ENCODE peak calls at places on chromosomes 12 and 14, in four cellular contexts. Q is cardiac muscle cell; D is effector memory CD4-positive, alpha-beta T cell; C is CD4-positive, CD25-positive, alpha-beta regulatory T cell. F is an unnamed sample. For H3K4me1, the result is how much of the 10 kb centered on the place peaks cover.

GRCh38 chr14:101196795-101197590 is 293.5 kb upstream of the RTL1 start:
- DNase-seq in Q (no peak), D (no peak), C (no peak), F (peak)

GRCh38 chr12:15404485-15404884 is 82.2 kb downstream of the PTPRO start:
- DNase-seq in Q (peak), D (no peak), C (no peak), F (no peak)

GRCh38 chr12:104457746-104458644 is 1.2 kb downstream of the CHST11 start:
- DNase-seq in Q (no peak), D (peak), C (peak), F (no peak)

GRCh38 chr14:61861320-61861865 is 99.2 kb downstream of the SNAPC1 start:
- DNase-seq in Q (no peak), D (no peak), C (no peak), F (no peak)

GRCh38 chr12:64670039-64670438 is 59.7 kb downstream of the RASSF3 start:
- DNase-seq in Q (no peak), D (no peak), C (peak), F (no peak)

GRCh38 chr14:104353221-104353920 is 215.0 kb downstream of the KIF26A start:
- DNase-seq in Q (no peak), D (no peak), C (no peak), F (peak)

GRCh38 chr12:50041962-50042361 is 15.4 kb upstream of the ASIC1 start:
- DNase-seq in Q (no peak), D (no peak), C (no peak), F (no peak)

GRCh38 chr14:103624860-103625259 is 4.2 kb upstream of the KLC1 start:
- DNase-seq in Q (peak), D (no peak), C (no peak), F (peak)

GRCh38 chr12:6899837-6900519 is 4.6 kb upstream of the LRRC23 start:
- DNase-seq in Q (peak), D (no peak), C (no peak), F (no peak)

GRCh38 chr14:75793806-75794205 is 132.8 kb downstream of the TTLL5 start:
- DNase-seq in Q (peak), D (no peak), C (no peak), F (no peak)

GRCh38 chr14:89473979-89474378 is 56.9 kb upstream of the FOXN3 start:
- DNase-seq in Q (no peak), D (no peak), C (no peak), F (no peak)

GRCh38 chr14:102579696-102580551 is 12.5 kb upstream of the RCOR1 start:
- DNase-seq in Q (peak), D (no peak), C (no peak), F (no peak)

GRCh38 chr12:79547735-79548347 is 142.9 kb downstream of the PAWR start:
- DNase-seq in Q (peak), D (no peak), C (no peak), F (no peak)

GRCh38 chr12:12333407-12333831 is 16.6 kb downstream of the MANSC1 start:
- DNase-seq in Q (peak), D (no peak), C (no peak), F (no peak)

GRCh38 chr12:70661762-70662161 is 24.5 kb upstream of the PTPRB start:
- DNase-seq in Q (peak), D (no peak), C (no peak), F (no peak)

GRCh38 chr12:24307716-24308335 is 358.4 kb upstream of the SOX5 start:
- DNase-seq in Q (no peak), D (no peak), C (no peak), F (no peak)

GRCh38 chr14:33486499-33486898 is 464.4 kb downstream of the EGLN3 start:
- DNase-seq in Q (no peak), D (no peak), C (no peak), F (no peak)

GRCh38 chr12:13499008-13499407 is 302.5 kb downstream of the EMP1 start:
- DNase-seq in Q (no peak), D (no peak), C (no peak), F (no peak)

GRCh38 chr12:64609543-64610091 is 678 bp upstream of the RASSF3 start:
- DNase-seq in Q (peak), D (no peak), C (peak), F (no peak)

GRCh38 chr14:76939015-76939742 is 89.3 kb downstream of the IRF2BPL start:
- DNase-seq in Q (no peak), D (no peak), C (no peak), F (no peak)

GRCh38 chr14:64147126-64147790 is 146.9 kb downstream of the ESR2 start:
- DNase-seq in Q (peak), D (no peak), C (no peak), F (no peak)

GRCh38 chr14:64806202-64806861 is 73.4 kb downstream of the SPTB start:
- DNase-seq in Q (peak), D (no peak), C (no peak), F (peak)

GRCh38 chr12:120115692-120116442 is 686 bp downstream of the RAB35 start:
- DNase-seq in Q (peak), D (no peak), C (no peak), F (no peak)

GRCh38 chr12:104506691-104507401 is 50.1 kb downstream of the CHST11 start:
- DNase-seq in Q (no peak), D (no peak), C (no peak), F (no peak)

GRCh38 chr12:26789731-26790644 is 43.0 kb downstream of the ITPR2 start:
- DNase-seq in Q (peak), D (no peak), C (no peak), F (no peak)

GRCh38 chr14:95222870-95223398 is 65.6 kb upstream of the DICER1 start:
- DNase-seq in Q (peak), D (no peak), C (no peak), F (no peak)

GRCh38 chr12:79887912-79888311 is 47.0 kb downstream of the PPP1R12A start:
- DNase-seq in Q (no peak), D (no peak), C (no peak), F (no peak)

GRCh38 chr14:31961881-31962280 is 115.2 kb upstream of the ARHGAP5 start:
- DNase-seq in Q (no peak), D (no peak), C (no peak), F (no peak)

GRCh38 chr12:98466970-98467369 is 48.4 kb upstream of the TMPO start:
- DNase-seq in Q (no peak), D (no peak), C (no peak), F (no peak)
- H3K4me1 ChIP-seq in Q (under half), D (under half), C (under half), F (under half)

GRCh38 chr14:68815288-68816182 is 22.7 kb upstream of the ZFP36L1 start:
- DNase-seq in Q (no peak), D (no peak), C (no peak), F (peak)

GRCh38 chr14:68816943-68817430 is 24.1 kb upstream of the ZFP36L1 start:
- DNase-seq in Q (no peak), D (no peak), C (no peak), F (peak)

GRCh38 chr14:68814376-68815287 is 21.8 kb upstream of the ZFP36L1 start:
- DNase-seq in Q (peak), D (no peak), C (peak), F (peak)

GRCh38 chr14:68817513-68818212 is 24.8 kb upstream of the ZFP36L1 start:
- DNase-seq in Q (no peak), D (no peak), C (no peak), F (peak)

DNA sequence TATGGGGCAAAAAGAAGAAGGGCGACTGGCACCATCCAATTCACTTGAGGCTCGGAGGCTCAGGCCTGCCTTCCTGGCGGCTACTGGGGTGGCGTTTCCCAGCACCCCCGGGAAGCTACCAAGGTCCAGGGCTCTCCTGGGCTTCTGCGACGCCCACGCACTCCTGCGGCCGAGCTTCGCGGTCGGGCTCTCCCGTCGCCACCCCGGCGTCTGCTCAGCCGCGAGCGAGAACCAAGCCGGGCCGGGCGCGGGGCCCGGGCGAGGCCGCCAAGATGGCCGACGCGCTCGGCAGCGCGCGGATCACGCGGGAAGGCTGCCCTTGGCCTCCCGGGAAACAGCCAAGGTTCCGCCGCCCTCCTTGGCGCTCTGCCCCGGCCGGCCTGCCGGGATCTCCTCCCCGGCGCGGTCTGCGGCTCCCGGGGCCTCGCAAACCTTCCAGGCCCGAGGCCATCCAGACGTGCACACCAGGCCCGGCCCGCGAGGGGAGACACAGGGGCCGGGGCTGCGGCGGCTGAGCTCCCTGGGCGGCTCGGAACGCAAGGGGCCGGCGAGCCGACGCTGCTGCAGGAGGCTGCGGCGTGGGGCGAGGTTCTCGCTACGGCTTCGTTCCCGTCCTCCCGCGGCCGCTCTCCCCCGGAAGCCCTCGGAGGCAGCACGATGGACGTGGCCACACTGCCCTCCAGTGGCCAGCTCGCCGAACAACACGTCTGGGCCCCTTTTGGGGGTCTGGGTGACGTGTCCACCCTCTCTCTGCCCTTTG is 23.5 kb upstream of the ZFP36L1 start:
- DNase-seq in Q (peak), D (peak), C (peak), F (peak)
- H3K4me1 ChIP-seq in Q (under half), D (half or more), C (half or more), F (under half)

DNA sequence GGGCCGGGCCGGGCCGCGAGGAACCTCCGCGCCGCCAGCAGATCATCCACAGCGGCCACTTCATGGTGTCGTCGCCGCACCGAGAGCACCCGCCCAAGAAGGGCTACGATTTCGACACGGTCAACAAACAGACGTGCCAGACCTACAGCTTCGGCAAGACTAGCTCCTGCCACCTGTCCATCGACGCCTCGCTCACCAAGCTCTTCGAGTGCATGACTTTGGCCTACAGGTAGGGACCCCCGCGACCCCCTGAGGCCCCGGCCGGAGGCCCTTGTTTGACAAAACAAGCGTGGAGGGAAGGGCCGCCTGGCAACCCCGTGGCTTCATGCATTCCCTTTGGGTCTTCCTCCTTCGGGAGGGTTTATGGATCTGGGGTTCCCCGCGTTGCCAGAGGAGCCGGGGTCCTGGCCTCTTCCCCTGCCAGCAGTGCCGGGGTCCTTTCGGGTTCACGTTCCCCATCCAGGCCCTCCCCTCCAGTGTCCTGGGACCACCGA is 529 bp downstream of the MLXIP start:
- DNase-seq in Q (no peak), D (no peak), C (no peak), F (no peak)
- H3K4me1 ChIP-seq in Q (under half), D (under half), C (under half), F (under half)

DNA sequence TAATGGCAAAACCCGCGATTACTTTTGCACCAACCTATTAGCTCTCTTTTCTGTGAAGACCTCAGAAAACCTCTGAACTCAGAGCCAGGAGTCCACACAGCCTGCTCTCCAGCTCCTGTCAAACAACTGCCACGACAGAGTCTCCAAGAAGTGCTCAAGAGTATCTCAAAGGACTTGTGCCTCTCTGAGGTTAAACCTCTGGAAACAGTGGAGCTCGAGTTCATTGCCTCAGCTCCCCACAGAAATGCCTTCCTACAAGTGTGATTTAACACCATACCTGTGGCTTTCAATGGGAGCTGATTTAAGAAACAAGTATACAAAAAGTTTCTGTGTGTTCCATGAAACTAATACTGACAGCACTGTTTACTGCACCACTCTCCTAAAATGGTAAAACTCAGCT is 20.1 kb downstream of the ACTN1 start:
- DNase-seq in Q (no peak), D (no peak), C (no peak), F (no peak)
- H3K4me1 ChIP-seq in Q (under half), D (under half), C (under half), F (half or more)

DNA sequence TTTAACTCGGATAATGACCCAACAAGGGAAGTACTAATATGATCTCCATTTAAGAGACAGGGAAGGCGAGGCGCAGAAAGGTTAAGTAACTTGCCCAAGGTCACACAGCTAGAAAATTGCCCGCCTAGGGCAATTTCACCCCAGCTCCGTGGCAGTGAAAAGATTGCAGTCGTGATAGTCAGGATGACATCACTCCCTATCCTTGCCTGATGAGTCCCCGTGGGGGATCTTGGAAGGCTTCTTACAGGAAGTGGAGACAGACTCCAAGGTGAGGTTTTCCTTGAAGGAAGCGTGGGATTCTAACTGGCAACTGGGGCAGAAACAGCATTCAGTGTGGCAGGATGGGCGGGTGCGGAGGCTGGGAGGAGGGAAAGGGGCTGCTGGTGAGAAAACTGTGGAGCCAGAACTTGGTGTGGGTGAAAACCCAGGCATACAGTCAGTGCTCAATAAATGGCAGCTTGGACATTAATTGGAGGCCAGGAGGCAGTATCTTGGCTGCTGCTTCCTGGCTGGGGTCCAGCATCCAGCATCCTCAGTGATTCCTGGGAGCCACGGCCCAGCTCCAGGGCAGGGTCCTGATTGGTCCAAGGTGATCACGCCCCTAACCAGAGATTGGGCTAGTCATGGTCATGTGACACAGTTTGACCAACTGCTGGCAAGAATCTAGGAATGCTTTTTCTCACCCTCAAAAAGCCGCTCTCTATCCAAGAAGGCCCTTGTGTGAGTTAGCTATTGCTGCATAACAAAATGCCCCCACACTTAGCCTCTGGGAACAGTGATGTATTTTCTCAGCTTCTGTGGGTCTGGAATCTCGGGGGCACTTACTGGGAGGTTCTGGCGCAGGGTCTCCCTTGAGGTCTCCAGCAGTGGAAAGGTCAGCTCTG is 118.8 kb upstream of the NCOR2 start:
- DNase-seq in Q (peak), D (no peak), C (no peak), F (no peak)
- H3K4me1 ChIP-seq in Q (under half), D (under half), C (under half), F (under half)

DNA sequence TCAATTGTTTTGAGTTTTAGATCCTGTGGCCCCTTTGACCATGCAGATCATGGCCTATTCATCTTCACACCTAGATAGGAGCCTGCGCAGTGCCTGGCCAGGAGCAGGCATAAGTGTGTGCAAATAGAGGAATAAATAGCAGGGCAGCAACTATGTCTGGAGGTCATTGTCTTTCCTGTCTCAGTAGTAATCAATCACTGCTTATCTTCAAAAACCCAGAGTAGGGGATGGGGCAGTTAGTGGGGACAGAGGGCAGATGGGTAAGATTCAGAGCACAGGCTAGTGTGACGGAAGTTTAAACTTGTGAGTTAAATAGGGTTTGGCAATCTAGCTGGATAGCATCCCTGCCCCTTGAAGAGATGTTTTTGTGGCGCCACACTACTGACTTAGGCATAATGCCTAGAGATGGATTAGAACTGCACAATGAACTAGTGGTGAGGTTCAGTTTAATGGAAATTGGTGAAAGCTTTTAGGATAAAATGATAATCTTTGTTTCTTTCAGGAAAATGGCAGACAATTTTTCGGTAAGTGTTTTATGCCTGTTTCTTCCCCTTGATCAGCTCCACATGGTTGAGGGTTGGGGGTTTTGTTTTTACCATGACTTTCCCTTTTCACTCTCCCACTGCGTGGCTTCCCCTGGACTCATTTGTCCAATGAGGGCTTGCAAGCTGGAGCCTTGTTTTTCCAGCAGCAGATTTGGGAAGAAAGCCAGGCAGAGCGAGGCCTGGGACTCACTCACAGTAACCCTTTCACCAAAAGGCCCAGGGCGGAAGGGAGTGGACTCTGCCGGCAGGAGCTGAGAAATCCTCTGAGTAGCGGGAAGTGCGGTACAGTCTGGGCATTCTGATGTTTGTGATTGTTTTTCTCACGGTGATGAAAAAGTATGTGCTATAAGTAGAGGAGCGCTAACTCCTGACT is 8.1 kb downstream of the LGALS3 start:
- DNase-seq in Q (peak), D (no peak), C (no peak), F (no peak)
- H3K4me1 ChIP-seq in Q (under half), D (under half), C (under half), F (under half)

GRCh38 chr14:74660863-74661262 is 48.8 kb upstream of the LTBP2 start:
- DNase-seq in Q (no peak), D (no peak), C (no peak), F (no peak)

GRCh38 chr14:74660167-74660566 is 48.1 kb upstream of the LTBP2 start:
- DNase-seq in Q (no peak), D (no peak), C (no peak), F (no peak)

GRCh38 chr14:74656964-74657363 is 44.9 kb upstream of the LTBP2 start:
- DNase-seq in Q (no peak), D (no peak), C (no peak), F (no peak)

GRCh38 chr14:74655597-74656389 is 43.8 kb upstream of the LTBP2 start:
- DNase-seq in Q (peak), D (no peak), C (no peak), F (no peak)

DNA sequence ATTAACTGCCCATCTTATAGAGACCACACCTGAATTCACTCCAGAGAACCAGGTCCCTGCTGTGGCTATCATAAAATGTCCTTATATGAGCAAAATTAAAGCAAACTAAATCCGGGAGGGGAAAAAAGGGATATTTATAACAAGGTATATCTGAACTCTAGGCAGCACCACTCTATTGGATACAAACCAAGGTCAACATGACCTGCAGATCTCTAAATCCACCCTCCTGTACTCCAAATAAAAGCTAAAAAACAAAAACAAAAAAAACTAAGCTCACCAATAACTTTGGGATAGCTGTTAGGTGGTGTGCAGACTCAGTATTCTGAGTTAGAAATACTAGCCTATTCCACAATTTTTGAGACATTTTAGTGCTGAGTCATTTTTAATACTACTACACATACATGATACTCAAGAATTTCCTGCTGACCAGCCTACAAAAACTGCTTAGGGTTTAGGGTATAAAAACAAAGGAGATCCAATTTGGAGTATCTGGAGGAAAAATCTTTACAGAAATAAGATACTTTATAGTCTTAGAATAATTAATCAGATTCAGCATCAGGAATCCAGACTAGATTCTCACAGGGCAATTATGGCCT is 46.6 kb upstream of the LTBP2 start:
- DNase-seq in Q (peak), D (no peak), C (no peak), F (no peak)
- H3K4me1 ChIP-seq in Q (under half), D (under half), C (under half), F (under half)

DNA sequence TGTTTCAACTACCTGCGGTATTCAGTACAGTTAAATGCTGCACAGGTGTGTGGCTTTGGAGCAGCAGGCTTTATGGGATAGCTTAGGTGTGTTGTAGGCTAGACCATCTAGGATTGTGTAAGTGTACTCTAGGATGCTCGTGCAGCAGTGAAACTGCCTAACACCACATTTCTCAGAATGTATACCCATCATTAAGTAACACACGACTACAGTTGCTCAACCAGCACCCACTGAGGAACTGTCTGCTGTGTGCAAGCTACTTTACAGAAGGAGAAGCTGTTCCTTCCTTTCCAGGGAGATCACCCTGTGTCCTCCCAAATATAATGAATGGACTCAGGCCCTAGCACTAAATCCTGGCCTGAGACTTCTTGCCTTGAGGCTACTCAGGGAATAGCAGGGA is 94.8 kb downstream of the SLC24A4 start:
- DNase-seq in Q (peak), D (no peak), C (no peak), F (no peak)
- H3K4me1 ChIP-seq in Q (under half), D (under half), C (under half), F (under half)

F was measured in RWPE2.